ENCODE peak calls at places on chromosomes 6 and 20, in ten cellular contexts. B, X, E, R, P, Z, W, O, G and L are unnamed samples.

GRCh38 chr6:18302561-18303439 is 38.5 kb upstream of the DEK start:
- DNase-seq in B (peak; percentile 29), X (no peak), E (no peak), R (peak; percentile 20), P (no peak), Z (no peak), W (no peak), O (no peak), G (no peak), L (peak; percentile 24)

GRCh38 chr6:166237611-166238010 is 70.0 kb upstream of the TBXT start:
- DNase-seq in B (no peak), X (no peak), E (no peak), R (no peak), P (no peak), Z (no peak), W (no peak), O (no peak), G (no peak), L (no peak)

GRCh38 chr6:80872194-80872950 is 765.9 kb downstream of the BCKDHB start:
- DNase-seq in B (peak; percentile 54), X (no peak), E (no peak), R (peak; percentile 22), P (no peak), Z (no peak), W (no peak), O (peak; percentile 1), G (no peak), L (peak; percentile 88)

GRCh38 chr6:124131779-124132178 is 328.1 kb downstream of the NKAIN2 start:
- DNase-seq in B (no peak), X (no peak), E (no peak), R (no peak), P (no peak), Z (no peak), W (no peak), O (no peak), G (no peak), L (no peak)

GRCh38 chr6:71471718-71472117 is 183.1 kb downstream of the OGFRL1 start:
- DNase-seq in B (no peak), X (no peak), E (no peak), R (no peak), P (no peak), Z (no peak), W (no peak), O (no peak), G (no peak), L (no peak)

GRCh38 chr6:110944681-110945151 is 13.8 kb upstream of the GTF3C6 start:
- DNase-seq in B (peak; percentile 86), X (no peak), E (no peak), R (peak; percentile 67), P (no peak), Z (no peak), W (peak; percentile 34), O (peak; percentile 81), G (no peak), L (no peak)

GRCh38 chr6:155224031-155224451 is 39.8 kb upstream of the CLDN20 start:
- DNase-seq in B (peak; percentile 93), X (no peak), E (no peak), R (peak; percentile 74), P (no peak), Z (no peak), W (peak; percentile 49), O (peak; percentile 85), G (no peak), L (peak; percentile 12)

GRCh38 chr6:123810214-123810613 is 6.5 kb downstream of the NKAIN2 start:
- DNase-seq in B (no peak), X (no peak), E (no peak), R (no peak), P (no peak), Z (no peak), W (no peak), O (no peak), G (no peak), L (no peak)

GRCh38 chr20:4435671-4436070 is 286.0 kb upstream of the PRND start:
- DNase-seq in B (no peak), X (no peak), E (no peak), R (no peak), P (no peak), Z (no peak), W (no peak), O (no peak), G (no peak), L (no peak)

GRCh38 chr20:32917191-32917950 is 58.6 kb downstream of the EFCAB8 start:
- DNase-seq in B (no peak), X (no peak), E (no peak), R (no peak), P (no peak), Z (no peak), W (no peak), O (no peak), G (no peak), L (no peak)

GRCh38 chr6:9467746-9468145 is 947.1 kb downstream of the TFAP2A start:
- DNase-seq in B (peak; percentile 36), X (no peak), E (no peak), R (peak; percentile 45), P (no peak), Z (no peak), W (no peak), O (peak; percentile 78), G (no peak), L (no peak)

DNA sequence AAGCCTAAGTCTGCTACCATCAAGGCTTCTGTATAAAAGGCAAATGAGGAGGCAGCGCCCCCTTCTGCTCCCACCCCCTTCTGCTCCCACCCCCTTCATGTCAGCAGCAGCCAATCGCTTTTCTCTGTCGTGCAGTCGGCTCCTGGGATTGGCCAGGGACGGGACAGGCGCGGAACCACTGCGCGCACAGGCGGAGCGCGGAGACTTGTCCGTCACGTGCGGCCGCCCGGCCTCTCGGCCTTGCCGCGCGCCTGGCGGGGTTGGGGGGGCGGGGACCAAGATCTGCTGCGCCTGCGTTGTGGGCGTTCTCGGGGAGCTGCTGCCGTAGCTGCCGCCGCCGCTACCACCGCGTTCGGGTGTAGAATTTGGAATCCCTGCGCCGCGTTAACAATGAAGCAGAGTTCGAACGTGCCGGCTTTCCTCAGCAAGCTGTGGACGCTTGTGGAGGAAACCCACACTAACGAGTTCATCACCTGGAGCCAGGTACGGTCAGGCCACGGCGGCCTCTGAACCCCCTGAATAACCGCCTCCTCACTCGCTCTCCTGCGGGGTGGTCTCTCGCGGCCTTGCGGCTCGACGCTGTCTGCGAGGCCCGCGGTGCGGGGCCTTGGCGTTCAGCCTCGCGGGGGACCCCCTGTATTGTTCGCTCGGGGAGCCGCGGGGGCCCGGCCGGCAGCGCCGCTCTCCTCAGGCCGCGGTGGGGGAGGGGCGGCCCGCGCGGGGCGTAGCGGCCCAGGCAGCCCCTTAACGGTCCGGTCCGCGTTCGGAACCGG is at the start of gene HSF2:
- DNase-seq in B (peak; percentile 100), X (peak; percentile 97), E (peak; percentile 89), R (peak; percentile 99), P (peak; percentile 96), Z (peak; percentile 98), W (peak; percentile 98), O (peak; percentile 98), G (peak; percentile 98), L (peak; percentile 99)
- TF ChIP-seq CTCF in B (peak; percentile 20), X (no peak), E (no peak), R (no peak), P (no peak), Z (no peak), W (peak; percentile 29), O (peak; percentile 50), G (peak; percentile 42), L (no peak)

GRCh38 chr20:22729616-22730236 is 145.4 kb upstream of the FOXA2 start:
- DNase-seq in B (no peak), X (no peak), E (no peak), R (no peak), P (no peak), Z (no peak), W (no peak), O (no peak), G (no peak), L (no peak)

GRCh38 chr20:22729180-22729579 is 144.8 kb upstream of the FOXA2 start:
- DNase-seq in B (no peak), X (no peak), E (no peak), R (no peak), P (no peak), Z (no peak), W (no peak), O (peak; percentile 12), G (no peak), L (no peak)

GRCh38 chr20:22728146-22728745 is 143.9 kb upstream of the FOXA2 start:
- DNase-seq in B (no peak), X (no peak), E (no peak), R (no peak), P (no peak), Z (no peak), W (no peak), O (no peak), G (no peak), L (no peak)

GRCh38 chr20:22732751-22733150 is 148.4 kb upstream of the FOXA2 start:
- DNase-seq in B (no peak), X (no peak), E (no peak), R (no peak), P (no peak), Z (no peak), W (no peak), O (no peak), G (no peak), L (no peak)
- TF ChIP-seq CTCF in B (no peak), X (no peak), E (no peak), R (no peak), P (no peak), Z (no peak), W (no peak), O (peak; percentile 11), G (no peak), L (no peak)

DNA sequence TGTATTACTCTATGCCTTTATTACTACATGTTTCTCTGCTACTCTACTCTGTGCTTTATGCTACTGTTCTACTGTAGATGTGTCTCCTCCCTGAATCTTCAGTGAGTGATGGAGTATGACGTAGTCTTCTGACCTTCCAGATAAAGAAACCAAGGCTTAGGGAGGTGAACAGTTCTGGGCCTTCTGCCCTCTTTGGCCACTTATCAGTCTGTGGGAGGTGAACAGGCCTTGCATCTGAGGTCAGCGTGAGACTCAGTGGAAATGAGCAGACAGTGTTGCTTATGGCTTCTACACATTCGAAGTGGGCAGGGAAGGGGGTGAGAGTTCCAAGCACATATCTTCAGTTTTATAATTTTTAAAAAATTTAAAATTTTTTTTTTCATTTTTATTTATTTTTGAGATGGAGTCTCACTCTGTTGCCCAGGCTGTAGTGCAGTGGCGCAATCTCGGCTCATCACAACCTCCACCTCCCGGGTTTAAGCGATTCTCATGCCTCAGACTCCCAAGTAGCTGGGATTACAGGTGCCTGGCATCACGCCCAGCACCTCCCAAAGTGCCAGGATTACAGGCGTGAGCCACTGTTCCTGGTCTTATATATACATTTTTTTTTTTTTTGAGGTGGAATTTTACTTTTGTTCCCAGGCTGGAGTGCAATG is 24.2 kb downstream of the MYBL2 start:
- DNase-seq in B (no peak), X (no peak), E (no peak), R (no peak), P (no peak), Z (no peak), W (no peak), O (no peak), G (no peak), L (no peak)
- TF ChIP-seq CTCF in B (no peak), X (no peak), E (no peak), R (no peak), P (no peak), Z (no peak), W (no peak), O (no peak), G (no peak), L (no peak)

DNA sequence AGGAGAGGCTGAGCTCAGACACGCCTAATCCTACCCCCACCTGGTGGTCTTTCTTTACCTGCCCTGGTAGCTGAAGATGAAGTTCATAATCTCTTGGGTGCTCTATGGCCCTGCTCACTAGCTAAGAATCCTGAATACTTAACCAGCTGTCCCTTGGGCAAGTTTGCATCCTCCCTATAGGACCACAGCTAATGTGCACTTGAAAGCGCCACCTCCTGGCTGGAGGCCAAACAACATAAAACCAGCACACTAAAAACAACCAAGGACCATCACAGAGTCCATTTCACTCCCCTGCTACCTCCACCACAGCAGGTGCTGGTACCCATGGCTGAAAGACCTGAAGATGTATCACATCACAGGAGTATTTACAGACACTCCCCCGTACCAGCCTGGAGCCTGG is 155.5 kb upstream of the SLC24A3 start:
- DNase-seq in B (no peak), X (no peak), E (no peak), R (no peak), P (no peak), Z (no peak), W (no peak), O (no peak), G (no peak), L (peak; percentile 49)
- TF ChIP-seq CTCF in B (no peak), X (peak; percentile 25), E (no peak), R (no peak), P (no peak), Z (no peak), W (no peak), O (no peak), G (no peak), L (peak; percentile 46)